ENCODE peak calls at places on chromosomes 5 and 9, in ten cellular contexts. One of them, this sample, is unnamed.
A peak's percentile ranks its signal among the peaks of the same experiment; 100 is the strongest.

GRCh38 chr5:128586848-128587247 is 48.8 kb upstream of the FBN2 start:
- DNase-seq in A549: no peak
- DNase-seq in uterus: no peak
- DNase-seq in glutamatergic neuron: no peak
- DNase-seq in choroid plexus epithelial cell: no peak
- DNase-seq in MCF 10A: no peak
- DNase-seq in left ventricle myocardium inferior: no peak
- DNase-seq in CD4-positive, alpha-beta T cell: no peak
- DNase-seq in Calu3: no peak
- DNase-seq in lower lobe of right lung: no peak
- DNase-seq in this sample: no peak

GRCh38 chr9:75152416-75152815 is 64.1 kb downstream of the OSTF1 start:
- DNase-seq in A549: no peak
- DNase-seq in uterus: no peak
- DNase-seq in glutamatergic neuron: no peak
- DNase-seq in choroid plexus epithelial cell: no peak
- DNase-seq in MCF 10A: no peak
- DNase-seq in left ventricle myocardium inferior: no peak
- DNase-seq in CD4-positive, alpha-beta T cell: peak; percentile 35
- DNase-seq in Calu3: no peak
- DNase-seq in lower lobe of right lung: no peak
- DNase-seq in this sample: no peak

GRCh38 chr5:176362098-176362442 is 506 bp upstream of the KIAA1191 start:
- DNase-seq in A549: no peak
- DNase-seq in uterus: no peak
- DNase-seq in glutamatergic neuron: no peak
- DNase-seq in choroid plexus epithelial cell: no peak
- DNase-seq in MCF 10A: no peak
- DNase-seq in left ventricle myocardium inferior: no peak
- DNase-seq in CD4-positive, alpha-beta T cell: no peak
- DNase-seq in Calu3: no peak
- DNase-seq in lower lobe of right lung: no peak
- DNase-seq in this sample: no peak

GRCh38 chr9:93486269-93486668 is 32.9 kb upstream of the FAM120AOS start:
- DNase-seq in A549: no peak
- DNase-seq in uterus: no peak
- DNase-seq in glutamatergic neuron: no peak
- DNase-seq in choroid plexus epithelial cell: peak; percentile 38
- DNase-seq in MCF 10A: no peak
- DNase-seq in left ventricle myocardium inferior: no peak
- DNase-seq in CD4-positive, alpha-beta T cell: no peak
- DNase-seq in Calu3: no peak
- DNase-seq in lower lobe of right lung: no peak
- DNase-seq in this sample: no peak

GRCh38 chr9:35566417-35566816 is 38.6 kb upstream of the TESK1 start:
- DNase-seq in A549: peak; percentile 38
- DNase-seq in uterus: no peak
- DNase-seq in glutamatergic neuron: no peak
- DNase-seq in choroid plexus epithelial cell: no peak
- DNase-seq in MCF 10A: no peak
- DNase-seq in left ventricle myocardium inferior: no peak
- DNase-seq in CD4-positive, alpha-beta T cell: no peak
- DNase-seq in Calu3: no peak
- DNase-seq in lower lobe of right lung: no peak
- DNase-seq in this sample: no peak

GRCh38 chr9:108775901-108776306 is 79.9 kb downstream of the ACTL7B start:
- DNase-seq in A549: no peak
- DNase-seq in uterus: no peak
- DNase-seq in glutamatergic neuron: no peak
- DNase-seq in choroid plexus epithelial cell: peak; percentile 26
- DNase-seq in MCF 10A: no peak
- DNase-seq in left ventricle myocardium inferior: no peak
- DNase-seq in CD4-positive, alpha-beta T cell: no peak
- DNase-seq in Calu3: no peak
- DNase-seq in lower lobe of right lung: no peak
- DNase-seq in this sample: peak; percentile 32

GRCh38 chr9:29214702-29215248 is 1641.5 kb upstream of the C9orf72 start:
- DNase-seq in A549: no peak
- DNase-seq in uterus: no peak
- DNase-seq in glutamatergic neuron: peak; percentile 23
- DNase-seq in choroid plexus epithelial cell: no peak
- DNase-seq in MCF 10A: peak; percentile 28
- DNase-seq in left ventricle myocardium inferior: no peak
- DNase-seq in CD4-positive, alpha-beta T cell: no peak
- DNase-seq in Calu3: no peak
- DNase-seq in lower lobe of right lung: no peak
- DNase-seq in this sample: no peak

GRCh38 chr9:131046093-131046380 is 37.1 kb downstream of the LAMC3 start:
- DNase-seq in A549: peak; percentile 27
- DNase-seq in uterus: no peak
- DNase-seq in glutamatergic neuron: no peak
- DNase-seq in choroid plexus epithelial cell: no peak
- DNase-seq in MCF 10A: peak; percentile 13
- DNase-seq in left ventricle myocardium inferior: no peak
- DNase-seq in CD4-positive, alpha-beta T cell: no peak
- DNase-seq in Calu3: no peak
- DNase-seq in lower lobe of right lung: no peak
- DNase-seq in this sample: no peak

GRCh38 chr9:92242115-92242778 is 51.2 kb downstream of the IARS1 start:
- DNase-seq in A549: peak; percentile 28
- DNase-seq in uterus: peak; percentile 22
- DNase-seq in glutamatergic neuron: no peak
- DNase-seq in choroid plexus epithelial cell: peak; percentile 99
- DNase-seq in MCF 10A: no peak
- DNase-seq in left ventricle myocardium inferior: no peak
- DNase-seq in CD4-positive, alpha-beta T cell: no peak
- DNase-seq in Calu3: no peak
- DNase-seq in lower lobe of right lung: no peak
- DNase-seq in this sample: no peak
- TF ChIP-seq CTCF in A549: peak; percentile 48
- TF ChIP-seq CTCF in uterus: peak; percentile 30
- TF ChIP-seq CTCF in glutamatergic neuron: peak; percentile 35
- TF ChIP-seq CTCF in choroid plexus epithelial cell: peak; percentile 80
- TF ChIP-seq CTCF in MCF 10A: peak; percentile 14
- TF ChIP-seq CTCF in left ventricle myocardium inferior: peak; percentile 38
- TF ChIP-seq CTCF in CD4-positive, alpha-beta T cell: no peak
- TF ChIP-seq CTCF in Calu3: no peak
- TF ChIP-seq CTCF in lower lobe of right lung: peak; percentile 13
- TF ChIP-seq CTCF in this sample: peak; percentile 46

GRCh38 chr5:89929834-89930233 is 479.7 kb downstream of the CETN3 start:
- DNase-seq in A549: no peak
- DNase-seq in uterus: no peak
- DNase-seq in glutamatergic neuron: no peak
- DNase-seq in choroid plexus epithelial cell: peak; percentile 79
- DNase-seq in MCF 10A: peak; percentile 24
- DNase-seq in left ventricle myocardium inferior: no peak
- DNase-seq in CD4-positive, alpha-beta T cell: no peak
- DNase-seq in Calu3: no peak
- DNase-seq in lower lobe of right lung: no peak
- DNase-seq in this sample: no peak

GRCh38 chr5:89929173-89929572 is 480.4 kb downstream of the CETN3 start:
- DNase-seq in A549: no peak
- DNase-seq in uterus: no peak
- DNase-seq in glutamatergic neuron: no peak
- DNase-seq in choroid plexus epithelial cell: no peak
- DNase-seq in MCF 10A: peak; percentile 9
- DNase-seq in left ventricle myocardium inferior: no peak
- DNase-seq in CD4-positive, alpha-beta T cell: no peak
- DNase-seq in Calu3: no peak
- DNase-seq in lower lobe of right lung: no peak
- DNase-seq in this sample: no peak

GRCh38 chr5:89934069-89934468 is 475.5 kb downstream of the CETN3 start:
- DNase-seq in A549: no peak
- DNase-seq in uterus: no peak
- DNase-seq in glutamatergic neuron: no peak
- DNase-seq in choroid plexus epithelial cell: no peak
- DNase-seq in MCF 10A: no peak
- DNase-seq in left ventricle myocardium inferior: no peak
- DNase-seq in CD4-positive, alpha-beta T cell: no peak
- DNase-seq in Calu3: no peak
- DNase-seq in lower lobe of right lung: no peak
- DNase-seq in this sample: no peak

GRCh38 chr5:89932771-89933181 is 476.8 kb downstream of the CETN3 start:
- DNase-seq in A549: no peak
- DNase-seq in uterus: no peak
- DNase-seq in glutamatergic neuron: no peak
- DNase-seq in choroid plexus epithelial cell: peak; percentile 47
- DNase-seq in MCF 10A: no peak
- DNase-seq in left ventricle myocardium inferior: no peak
- DNase-seq in CD4-positive, alpha-beta T cell: no peak
- DNase-seq in Calu3: no peak
- DNase-seq in lower lobe of right lung: no peak
- DNase-seq in this sample: no peak

GRCh38 chr5:89930591-89931383 is 478.8 kb downstream of the CETN3 start:
- DNase-seq in A549: no peak
- DNase-seq in uterus: no peak
- DNase-seq in glutamatergic neuron: no peak
- DNase-seq in choroid plexus epithelial cell: peak; percentile 65
- DNase-seq in MCF 10A: peak; percentile 59
- DNase-seq in left ventricle myocardium inferior: no peak
- DNase-seq in CD4-positive, alpha-beta T cell: no peak
- DNase-seq in Calu3: no peak
- DNase-seq in lower lobe of right lung: no peak
- DNase-seq in this sample: peak; percentile 44
- TF ChIP-seq CTCF in A549: no peak
- TF ChIP-seq CTCF in uterus: no peak
- TF ChIP-seq CTCF in glutamatergic neuron: no peak
- TF ChIP-seq CTCF in choroid plexus epithelial cell: no peak
- TF ChIP-seq CTCF in MCF 10A: no peak
- TF ChIP-seq CTCF in left ventricle myocardium inferior: no peak
- TF ChIP-seq CTCF in CD4-positive, alpha-beta T cell: no peak
- TF ChIP-seq CTCF in Calu3: no peak
- TF ChIP-seq CTCF in lower lobe of right lung: no peak
- TF ChIP-seq CTCF in this sample: no peak

GRCh38 chr5:91925249-91925648 is 542.1 kb upstream of the ARRDC3 start:
- DNase-seq in A549: peak; percentile 11
- DNase-seq in uterus: no peak
- DNase-seq in glutamatergic neuron: no peak
- DNase-seq in choroid plexus epithelial cell: no peak
- DNase-seq in MCF 10A: no peak
- DNase-seq in left ventricle myocardium inferior: no peak
- DNase-seq in CD4-positive, alpha-beta T cell: no peak
- DNase-seq in Calu3: no peak
- DNase-seq in lower lobe of right lung: no peak
- DNase-seq in this sample: no peak

GRCh38 chr5:91929522-91929817 is 546.4 kb upstream of the ARRDC3 start:
- DNase-seq in A549: no peak
- DNase-seq in uterus: no peak
- DNase-seq in glutamatergic neuron: no peak
- DNase-seq in choroid plexus epithelial cell: no peak
- DNase-seq in MCF 10A: no peak
- DNase-seq in left ventricle myocardium inferior: no peak
- DNase-seq in CD4-positive, alpha-beta T cell: no peak
- DNase-seq in Calu3: no peak
- DNase-seq in lower lobe of right lung: no peak
- DNase-seq in this sample: no peak

GRCh38 chr5:91927439-91927838 is 544.3 kb upstream of the ARRDC3 start:
- DNase-seq in A549: no peak
- DNase-seq in uterus: no peak
- DNase-seq in glutamatergic neuron: no peak
- DNase-seq in choroid plexus epithelial cell: no peak
- DNase-seq in MCF 10A: no peak
- DNase-seq in left ventricle myocardium inferior: no peak
- DNase-seq in CD4-positive, alpha-beta T cell: no peak
- DNase-seq in Calu3: no peak
- DNase-seq in lower lobe of right lung: no peak
- DNase-seq in this sample: no peak

DNA sequence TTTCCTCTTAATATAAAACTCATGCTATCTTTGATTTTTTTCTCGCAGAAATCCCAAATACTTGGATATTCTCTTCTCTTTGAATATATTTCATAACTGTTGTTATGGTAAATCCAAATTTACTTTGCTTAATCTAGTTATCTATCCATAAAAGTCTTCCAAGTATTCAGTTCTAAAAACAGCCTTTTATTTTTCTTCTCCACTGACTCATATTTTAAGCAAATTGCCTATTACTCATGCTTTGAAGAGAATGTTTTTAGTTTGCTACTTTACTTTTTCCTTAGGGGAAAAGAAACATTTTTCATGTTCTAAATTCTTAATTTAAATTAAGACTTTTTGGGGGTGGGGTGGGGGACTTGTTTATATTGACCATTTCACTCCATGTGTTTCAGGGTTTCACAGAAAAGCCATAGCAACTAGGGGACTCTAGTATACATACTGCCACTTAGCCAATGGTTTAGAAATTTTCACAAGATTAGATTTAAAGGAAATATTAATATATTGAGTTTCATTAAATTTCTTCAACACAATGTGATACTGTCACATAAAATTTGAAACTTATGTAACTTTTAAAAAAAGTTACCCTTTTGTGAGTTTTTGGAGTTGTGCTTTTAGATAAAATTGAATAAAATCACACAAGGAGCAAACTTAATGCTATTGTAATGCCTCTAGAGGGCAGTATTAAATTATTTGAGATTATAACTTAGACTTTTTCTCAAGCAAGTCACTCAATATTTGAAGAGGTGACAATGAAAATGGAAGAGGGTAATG is 545.8 kb upstream of the ARRDC3 start:
- DNase-seq in A549: peak; percentile 11
- DNase-seq in uterus: no peak
- DNase-seq in glutamatergic neuron: no peak
- DNase-seq in choroid plexus epithelial cell: peak; percentile 44
- DNase-seq in MCF 10A: peak; percentile 11
- DNase-seq in left ventricle myocardium inferior: no peak
- DNase-seq in CD4-positive, alpha-beta T cell: no peak
- DNase-seq in Calu3: no peak
- DNase-seq in lower lobe of right lung: no peak
- DNase-seq in this sample: no peak
- TF ChIP-seq CTCF in A549: peak; percentile 70
- TF ChIP-seq CTCF in uterus: peak; percentile 27
- TF ChIP-seq CTCF in glutamatergic neuron: peak; percentile 73
- TF ChIP-seq CTCF in choroid plexus epithelial cell: peak; percentile 53
- TF ChIP-seq CTCF in MCF 10A: peak; percentile 31
- TF ChIP-seq CTCF in left ventricle myocardium inferior: peak; percentile 60
- TF ChIP-seq CTCF in CD4-positive, alpha-beta T cell: peak; percentile 17
- TF ChIP-seq CTCF in Calu3: peak; percentile 39
- TF ChIP-seq CTCF in lower lobe of right lung: peak; percentile 43
- TF ChIP-seq CTCF in this sample: peak; percentile 52

DNA sequence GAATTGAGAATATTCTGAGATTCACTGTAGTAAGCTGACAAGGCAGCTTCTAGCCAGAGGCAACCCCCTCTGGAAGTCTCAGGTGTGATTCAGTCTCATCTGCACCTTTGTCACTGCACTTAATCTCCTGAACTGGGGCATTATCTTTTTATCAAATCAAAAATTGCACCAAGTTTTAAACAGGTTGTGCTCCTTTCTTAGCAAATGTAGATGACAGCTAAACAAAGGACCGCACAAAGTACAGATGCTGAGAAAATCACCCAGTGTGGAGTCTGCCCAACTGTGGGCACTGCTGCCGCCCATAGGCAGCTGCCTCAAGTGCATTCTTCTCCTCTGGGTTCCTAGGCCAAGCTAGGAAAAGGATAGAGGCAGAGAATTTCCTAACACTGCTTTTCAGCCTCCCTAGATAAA is 51.1 kb downstream of the STARD4 start:
- DNase-seq in A549: peak; percentile 40
- DNase-seq in uterus: no peak
- DNase-seq in glutamatergic neuron: peak; percentile 45
- DNase-seq in choroid plexus epithelial cell: peak; percentile 64
- DNase-seq in MCF 10A: no peak
- DNase-seq in left ventricle myocardium inferior: no peak
- DNase-seq in CD4-positive, alpha-beta T cell: no peak
- DNase-seq in Calu3: no peak
- DNase-seq in lower lobe of right lung: no peak
- DNase-seq in this sample: peak; percentile 11
- TF ChIP-seq CTCF in A549: peak; percentile 47
- TF ChIP-seq CTCF in uterus: no peak
- TF ChIP-seq CTCF in glutamatergic neuron: peak; percentile 16
- TF ChIP-seq CTCF in choroid plexus epithelial cell: peak; percentile 87
- TF ChIP-seq CTCF in MCF 10A: no peak
- TF ChIP-seq CTCF in left ventricle myocardium inferior: peak; percentile 21
- TF ChIP-seq CTCF in CD4-positive, alpha-beta T cell: no peak
- TF ChIP-seq CTCF in Calu3: no peak
- TF ChIP-seq CTCF in lower lobe of right lung: peak; percentile 9
- TF ChIP-seq CTCF in this sample: peak; percentile 87

This sample was measured in retinal pigment epithelial cell.